ENCODE peak calls at places on chromosome 11, in seven cellular contexts. X is activated CD8-positive, alpha-beta T cell treated with anti-CD3 and anti-CD28 coated beads, Interleukin-2, amount 10 ng/mL, durations not matched to agents 7 days and 5 days; Z is pancreas; W is Right ventricle myocardium superior; L is CD4-positive, CD25-positive, alpha-beta regulatory T cell; M is upper lobe of right lung; A is effector memory CD8-positive, alpha-beta T cell. H is an unnamed sample.

GRCh38 chr11:45079943-45080719 is 66.3 kb upstream of the PRDM11 start:
- ATAC-seq in X (peak), Z (no peak), W (peak), L (peak), M (peak), A (peak), H (peak)

GRCh38 chr11:58832246-58832645 is 12.3 kb downstream of the GLYATL2 start:
- ATAC-seq in X (no peak), Z (no peak), W (no peak), L (no peak), M (no peak), A (no peak), H (no peak)

GRCh38 chr11:109036011-109036410 is 371.1 kb downstream of the DDX10 start:
- ATAC-seq in X (no peak), Z (no peak), W (no peak), L (no peak), M (no peak), A (no peak), H (no peak)

GRCh38 chr11:82701847-82702520 is 31.7 kb downstream of the FAM181B start:
- ATAC-seq in X (no peak), Z (peak), W (no peak), L (no peak), M (peak), A (no peak), H (no peak)

GRCh38 chr11:35142481-35143207 is 3.7 kb downstream of the CD44 start:
- ATAC-seq in X (no peak), Z (no peak), W (no peak), L (no peak), M (no peak), A (peak), H (no peak)

GRCh38 chr11:17906436-17906835 is 106.4 kb downstream of the SERGEF start:
- ATAC-seq in X (no peak), Z (no peak), W (no peak), L (no peak), M (no peak), A (no peak), H (no peak)

GRCh38 chr11:8234425-8234821 is 29.3 kb downstream of the LMO1 start:
- ATAC-seq in X (no peak), Z (peak), W (peak), L (no peak), M (no peak), A (no peak), H (no peak)

GRCh38 chr11:106959800-106960199 is 58.5 kb downstream of the GUCY1A2 start:
- ATAC-seq in X (no peak), Z (no peak), W (peak), L (no peak), M (peak), A (no peak), H (no peak)

GRCh38 chr11:74694136-74694535 is 37.1 kb downstream of the CHRDL2 start:
- ATAC-seq in X (no peak), Z (no peak), W (no peak), L (no peak), M (no peak), A (no peak), H (no peak)

GRCh38 chr11:116960916-116961315 is 123.5 kb upstream of the APOA1 start:
- ATAC-seq in X (no peak), Z (peak), W (no peak), L (no peak), M (peak), A (no peak), H (no peak)

GRCh38 chr11:45745065-45745811 is 59.7 kb upstream of the SLC35C1 start:
- ATAC-seq in X (no peak), Z (peak), W (peak), L (no peak), M (peak), A (no peak), H (no peak)

GRCh38 chr11:104792861-104793260 is 105.4 kb downstream of the CASP12 start:
- ATAC-seq in X (no peak), Z (no peak), W (no peak), L (no peak), M (no peak), A (no peak), H (no peak)

GRCh38 chr11:86816251-86816726 is 15.9 kb downstream of the PRSS23 start:
- ATAC-seq in X (no peak), Z (no peak), W (no peak), L (no peak), M (no peak), A (no peak), H (no peak)

GRCh38 chr11:75577198-75577597 is 15.1 kb downstream of the SERPINH1 start:
- ATAC-seq in X (no peak), Z (peak), W (no peak), L (no peak), M (peak), A (peak), H (no peak)

GRCh38 chr11:67441731-67442401 is 1.4 kb downstream of the CORO1B start:
- ATAC-seq in X (no peak), Z (no peak), W (no peak), L (no peak), M (no peak), A (peak), H (no peak)

GRCh38 chr11:8335186-8335585 is 71.5 kb upstream of the LMO1 start:
- ATAC-seq in X (no peak), Z (no peak), W (no peak), L (no peak), M (no peak), A (no peak), H (no peak)

GRCh38 chr11:3866206-3866605 is 10.7 kb downstream of the STIM1 start:
- ATAC-seq in X (no peak), Z (peak), W (peak), L (peak), M (peak), A (peak), H (no peak)

GRCh38 chr11:43969543-43969942 is 27.1 kb downstream of the C11orf96 start:
- ATAC-seq in X (no peak), Z (peak), W (peak), L (no peak), M (peak), A (no peak), H (no peak)

GRCh38 chr11:117045196-117045595 is 53.0 kb downstream of the SIK3 start:
- ATAC-seq in X (no peak), Z (peak), W (peak), L (no peak), M (peak), A (peak), H (no peak)

GRCh38 chr11:17697175-17697949 is 22.0 kb upstream of the MYOD1 start:
- ATAC-seq in X (no peak), Z (no peak), W (no peak), L (no peak), M (no peak), A (no peak), H (no peak)

GRCh38 chr11:133175111-133175510 is 357.2 kb downstream of the OPCML start:
- ATAC-seq in X (no peak), Z (no peak), W (no peak), L (no peak), M (no peak), A (no peak), H (no peak)

GRCh38 chr11:76835928-76836612 is 24.6 kb upstream of the ACER3 start:
- ATAC-seq in X (no peak), Z (peak), W (peak), L (no peak), M (peak), A (no peak), H (no peak)

GRCh38 chr11:10504490-10504889 is 36.5 kb downstream of the RNF141 start:
- ATAC-seq in X (no peak), Z (no peak), W (no peak), L (no peak), M (no peak), A (no peak), H (no peak)

H was measured in stimulated activated memory B cell treated with anti-CD40 and anti-IgM and Interleukin-4, amounts not matched to agents 10 μg/mL and 1 μg/mL and 100 μg/mL, for 72 hours.